ENCODE peak calls at places on chromosomes 5 and 9, in nine cellular contexts. One of them, this sample, is unnamed.
A peak's percentile ranks its signal among the peaks of the same experiment; 100 is the strongest.

GRCh38 chr5:35470866-35471265 is 146.8 kb upstream of the SPEF2 start:
- DNase-seq in stimulated activated CD8-positive, alpha-beta memory T cell treated with anti-CD3 and anti-CD28 coated beads, Interleukin-4, amount 100 ng/mL, for 24 hours: no peak
- DNase-seq in naive thymus-derived CD4-positive, alpha-beta T cell: no peak
- DNase-seq in GM03348: peak; percentile 31
- DNase-seq in activated CD8-positive, alpha-beta memory T cell treated with anti-CD3 and anti-CD28 coated beads for 48 hours: no peak
- DNase-seq in NCI-H748 treated with DMSO at 0.1 percent for 48 hours: no peak
- DNase-seq in ELR: peak; percentile 38
- DNase-seq in tibial nerve: no peak
- DNase-seq in activated T-cell treated with anti-CD3 and anti-CD28 coated beads, Interleukin-2, amount 50 U/mL, for 4 hours: no peak
- DNase-seq in this sample: no peak

GRCh38 chr5:14675309-14675708 is 10.8 kb downstream of the OTULIN start:
- DNase-seq in activated T-cell treated with anti-CD3 and anti-CD28 coated beads, Interleukin-2, amount 50 U/mL, for 4 hours: no peak
- DNase-seq in ELR: no peak
- DNase-seq in activated CD8-positive, alpha-beta memory T cell treated with anti-CD3 and anti-CD28 coated beads for 48 hours: no peak
- DNase-seq in GM03348: no peak
- DNase-seq in stimulated activated CD8-positive, alpha-beta memory T cell treated with anti-CD3 and anti-CD28 coated beads, Interleukin-4, amount 100 ng/mL, for 24 hours: no peak
- DNase-seq in naive thymus-derived CD4-positive, alpha-beta T cell: no peak
- DNase-seq in tibial nerve: no peak
- DNase-seq in NCI-H748 treated with DMSO at 0.1 percent for 48 hours: no peak
- DNase-seq in this sample: no peak

GRCh38 chr5:99000878-99001277 is 72.1 kb upstream of the CHD1 start:
- DNase-seq in stimulated activated CD8-positive, alpha-beta memory T cell treated with anti-CD3 and anti-CD28 coated beads, Interleukin-4, amount 100 ng/mL, for 24 hours: no peak
- DNase-seq in activated T-cell treated with anti-CD3 and anti-CD28 coated beads, Interleukin-2, amount 50 U/mL, for 4 hours: no peak
- DNase-seq in NCI-H748 treated with DMSO at 0.1 percent for 48 hours: no peak
- DNase-seq in tibial nerve: no peak
- DNase-seq in activated CD8-positive, alpha-beta memory T cell treated with anti-CD3 and anti-CD28 coated beads for 48 hours: no peak
- DNase-seq in GM03348: peak; percentile 11
- DNase-seq in naive thymus-derived CD4-positive, alpha-beta T cell: no peak
- DNase-seq in ELR: peak; percentile 39
- DNase-seq in this sample: no peak

GRCh38 chr5:6583049-6583880 is 49.6 kb downstream of the NSUN2 start:
- DNase-seq in tibial nerve: no peak
- DNase-seq in stimulated activated CD8-positive, alpha-beta memory T cell treated with anti-CD3 and anti-CD28 coated beads, Interleukin-4, amount 100 ng/mL, for 24 hours: no peak
- DNase-seq in activated CD8-positive, alpha-beta memory T cell treated with anti-CD3 and anti-CD28 coated beads for 48 hours: no peak
- DNase-seq in NCI-H748 treated with DMSO at 0.1 percent for 48 hours: no peak
- DNase-seq in naive thymus-derived CD4-positive, alpha-beta T cell: peak; percentile 8
- DNase-seq in ELR: no peak
- DNase-seq in activated T-cell treated with anti-CD3 and anti-CD28 coated beads, Interleukin-2, amount 50 U/mL, for 4 hours: no peak
- DNase-seq in GM03348: peak; percentile 87
- DNase-seq in this sample: no peak

GRCh38 chr9:126377521-126377920 is 50.9 kb downstream of the MVB12B start:
- DNase-seq in activated CD8-positive, alpha-beta memory T cell treated with anti-CD3 and anti-CD28 coated beads for 48 hours: no peak
- DNase-seq in naive thymus-derived CD4-positive, alpha-beta T cell: no peak
- DNase-seq in ELR: no peak
- DNase-seq in tibial nerve: no peak
- DNase-seq in NCI-H748 treated with DMSO at 0.1 percent for 48 hours: no peak
- DNase-seq in activated T-cell treated with anti-CD3 and anti-CD28 coated beads, Interleukin-2, amount 50 U/mL, for 4 hours: no peak
- DNase-seq in GM03348: no peak
- DNase-seq in stimulated activated CD8-positive, alpha-beta memory T cell treated with anti-CD3 and anti-CD28 coated beads, Interleukin-4, amount 100 ng/mL, for 24 hours: no peak
- DNase-seq in this sample: no peak

GRCh38 chr5:161369032-161369431 is 177.5 kb downstream of the GABRB2 start:
- DNase-seq in NCI-H748 treated with DMSO at 0.1 percent for 48 hours: no peak
- DNase-seq in activated CD8-positive, alpha-beta memory T cell treated with anti-CD3 and anti-CD28 coated beads for 48 hours: no peak
- DNase-seq in ELR: no peak
- DNase-seq in stimulated activated CD8-positive, alpha-beta memory T cell treated with anti-CD3 and anti-CD28 coated beads, Interleukin-4, amount 100 ng/mL, for 24 hours: no peak
- DNase-seq in activated T-cell treated with anti-CD3 and anti-CD28 coated beads, Interleukin-2, amount 50 U/mL, for 4 hours: no peak
- DNase-seq in tibial nerve: no peak
- DNase-seq in naive thymus-derived CD4-positive, alpha-beta T cell: no peak
- DNase-seq in GM03348: no peak
- DNase-seq in this sample: no peak

GRCh38 chr9:104589611-104590010 is 9.6 kb downstream of the OR13C5 start:
- DNase-seq in activated CD8-positive, alpha-beta memory T cell treated with anti-CD3 and anti-CD28 coated beads for 48 hours: no peak
- DNase-seq in NCI-H748 treated with DMSO at 0.1 percent for 48 hours: no peak
- DNase-seq in stimulated activated CD8-positive, alpha-beta memory T cell treated with anti-CD3 and anti-CD28 coated beads, Interleukin-4, amount 100 ng/mL, for 24 hours: no peak
- DNase-seq in naive thymus-derived CD4-positive, alpha-beta T cell: no peak
- DNase-seq in ELR: no peak
- DNase-seq in tibial nerve: no peak
- DNase-seq in activated T-cell treated with anti-CD3 and anti-CD28 coated beads, Interleukin-2, amount 50 U/mL, for 4 hours: no peak
- DNase-seq in GM03348: no peak
- DNase-seq in this sample: no peak

GRCh38 chr5:135138116-135138850 is 104.3 kb upstream of the PITX1 start:
- DNase-seq in ELR: peak; percentile 81
- DNase-seq in activated T-cell treated with anti-CD3 and anti-CD28 coated beads, Interleukin-2, amount 50 U/mL, for 4 hours: no peak
- DNase-seq in activated CD8-positive, alpha-beta memory T cell treated with anti-CD3 and anti-CD28 coated beads for 48 hours: no peak
- DNase-seq in tibial nerve: no peak
- DNase-seq in NCI-H748 treated with DMSO at 0.1 percent for 48 hours: no peak
- DNase-seq in GM03348: no peak
- DNase-seq in stimulated activated CD8-positive, alpha-beta memory T cell treated with anti-CD3 and anti-CD28 coated beads, Interleukin-4, amount 100 ng/mL, for 24 hours: no peak
- DNase-seq in naive thymus-derived CD4-positive, alpha-beta T cell: no peak
- DNase-seq in this sample: no peak

GRCh38 chr5:53170748-53171349 is 61.3 kb upstream of the MOCS2 start:
- DNase-seq in tibial nerve: peak; percentile 45
- DNase-seq in GM03348: peak; percentile 60
- DNase-seq in activated T-cell treated with anti-CD3 and anti-CD28 coated beads, Interleukin-2, amount 50 U/mL, for 4 hours: no peak
- DNase-seq in naive thymus-derived CD4-positive, alpha-beta T cell: peak; percentile 22
- DNase-seq in ELR: peak; percentile 70
- DNase-seq in activated CD8-positive, alpha-beta memory T cell treated with anti-CD3 and anti-CD28 coated beads for 48 hours: no peak
- DNase-seq in stimulated activated CD8-positive, alpha-beta memory T cell treated with anti-CD3 and anti-CD28 coated beads, Interleukin-4, amount 100 ng/mL, for 24 hours: no peak
- DNase-seq in NCI-H748 treated with DMSO at 0.1 percent for 48 hours: peak; percentile 10
- DNase-seq in this sample: no peak

GRCh38 chr9:91963711-91964240 is 13.7 kb upstream of the ROR2 start:
- DNase-seq in activated T-cell treated with anti-CD3 and anti-CD28 coated beads, Interleukin-2, amount 50 U/mL, for 4 hours: no peak
- DNase-seq in ELR: no peak
- DNase-seq in NCI-H748 treated with DMSO at 0.1 percent for 48 hours: no peak
- DNase-seq in GM03348: no peak
- DNase-seq in stimulated activated CD8-positive, alpha-beta memory T cell treated with anti-CD3 and anti-CD28 coated beads, Interleukin-4, amount 100 ng/mL, for 24 hours: no peak
- DNase-seq in activated CD8-positive, alpha-beta memory T cell treated with anti-CD3 and anti-CD28 coated beads for 48 hours: no peak
- DNase-seq in naive thymus-derived CD4-positive, alpha-beta T cell: no peak
- DNase-seq in tibial nerve: no peak
- DNase-seq in this sample: no peak

GRCh38 chr5:119274024-119274766 is 81.6 kb upstream of the TNFAIP8 start:
- DNase-seq in activated T-cell treated with anti-CD3 and anti-CD28 coated beads, Interleukin-2, amount 50 U/mL, for 4 hours: no peak
- DNase-seq in tibial nerve: no peak
- DNase-seq in GM03348: no peak
- DNase-seq in ELR: peak; percentile 34
- DNase-seq in NCI-H748 treated with DMSO at 0.1 percent for 48 hours: no peak
- DNase-seq in naive thymus-derived CD4-positive, alpha-beta T cell: no peak
- DNase-seq in stimulated activated CD8-positive, alpha-beta memory T cell treated with anti-CD3 and anti-CD28 coated beads, Interleukin-4, amount 100 ng/mL, for 24 hours: no peak
- DNase-seq in activated CD8-positive, alpha-beta memory T cell treated with anti-CD3 and anti-CD28 coated beads for 48 hours: no peak
- DNase-seq in this sample: no peak

GRCh38 chr9:125137200-125137599 is 6.1 kb downstream of the SCAI start:
- DNase-seq in stimulated activated CD8-positive, alpha-beta memory T cell treated with anti-CD3 and anti-CD28 coated beads, Interleukin-4, amount 100 ng/mL, for 24 hours: no peak
- DNase-seq in activated T-cell treated with anti-CD3 and anti-CD28 coated beads, Interleukin-2, amount 50 U/mL, for 4 hours: no peak
- DNase-seq in naive thymus-derived CD4-positive, alpha-beta T cell: no peak
- DNase-seq in activated CD8-positive, alpha-beta memory T cell treated with anti-CD3 and anti-CD28 coated beads for 48 hours: no peak
- DNase-seq in NCI-H748 treated with DMSO at 0.1 percent for 48 hours: no peak
- DNase-seq in ELR: peak; percentile 68
- DNase-seq in GM03348: peak; percentile 60
- DNase-seq in tibial nerve: no peak
- DNase-seq in this sample: no peak

GRCh38 chr5:111853748-111854147 is 96.8 kb upstream of the NREP start:
- DNase-seq in ELR: no peak
- DNase-seq in NCI-H748 treated with DMSO at 0.1 percent for 48 hours: no peak
- DNase-seq in naive thymus-derived CD4-positive, alpha-beta T cell: no peak
- DNase-seq in activated T-cell treated with anti-CD3 and anti-CD28 coated beads, Interleukin-2, amount 50 U/mL, for 4 hours: no peak
- DNase-seq in tibial nerve: no peak
- DNase-seq in GM03348: no peak
- DNase-seq in activated CD8-positive, alpha-beta memory T cell treated with anti-CD3 and anti-CD28 coated beads for 48 hours: no peak
- DNase-seq in stimulated activated CD8-positive, alpha-beta memory T cell treated with anti-CD3 and anti-CD28 coated beads, Interleukin-4, amount 100 ng/mL, for 24 hours: no peak
- DNase-seq in this sample: no peak

GRCh38 chr9:108184941-108185340 is 670.8 kb downstream of the ACTL7B start:
- DNase-seq in naive thymus-derived CD4-positive, alpha-beta T cell: no peak
- DNase-seq in stimulated activated CD8-positive, alpha-beta memory T cell treated with anti-CD3 and anti-CD28 coated beads, Interleukin-4, amount 100 ng/mL, for 24 hours: no peak
- DNase-seq in tibial nerve: no peak
- DNase-seq in NCI-H748 treated with DMSO at 0.1 percent for 48 hours: no peak
- DNase-seq in activated T-cell treated with anti-CD3 and anti-CD28 coated beads, Interleukin-2, amount 50 U/mL, for 4 hours: no peak
- DNase-seq in GM03348: peak; percentile 80
- DNase-seq in activated CD8-positive, alpha-beta memory T cell treated with anti-CD3 and anti-CD28 coated beads for 48 hours: no peak
- DNase-seq in ELR: peak; percentile 66
- DNase-seq in this sample: no peak

GRCh38 chr5:152514827-152515397 is 109.8 kb upstream of the NMUR2 start:
- DNase-seq in GM03348: peak; percentile 52
- DNase-seq in tibial nerve: no peak
- DNase-seq in ELR: peak; percentile 49
- DNase-seq in activated T-cell treated with anti-CD3 and anti-CD28 coated beads, Interleukin-2, amount 50 U/mL, for 4 hours: no peak
- DNase-seq in stimulated activated CD8-positive, alpha-beta memory T cell treated with anti-CD3 and anti-CD28 coated beads, Interleukin-4, amount 100 ng/mL, for 24 hours: no peak
- DNase-seq in activated CD8-positive, alpha-beta memory T cell treated with anti-CD3 and anti-CD28 coated beads for 48 hours: no peak
- DNase-seq in naive thymus-derived CD4-positive, alpha-beta T cell: no peak
- DNase-seq in NCI-H748 treated with DMSO at 0.1 percent for 48 hours: peak; percentile 25
- DNase-seq in this sample: no peak

GRCh38 chr5:40570408-40571129 is 109.1 kb upstream of the PTGER4 start:
- DNase-seq in stimulated activated CD8-positive, alpha-beta memory T cell treated with anti-CD3 and anti-CD28 coated beads, Interleukin-4, amount 100 ng/mL, for 24 hours: no peak
- DNase-seq in NCI-H748 treated with DMSO at 0.1 percent for 48 hours: no peak
- DNase-seq in activated CD8-positive, alpha-beta memory T cell treated with anti-CD3 and anti-CD28 coated beads for 48 hours: no peak
- DNase-seq in activated T-cell treated with anti-CD3 and anti-CD28 coated beads, Interleukin-2, amount 50 U/mL, for 4 hours: no peak
- DNase-seq in tibial nerve: no peak
- DNase-seq in naive thymus-derived CD4-positive, alpha-beta T cell: no peak
- DNase-seq in ELR: peak; percentile 81
- DNase-seq in GM03348: peak; percentile 16
- DNase-seq in this sample: no peak

GRCh38 chr9:12680757-12681156 is 12.4 kb upstream of the TYRP1 start:
- DNase-seq in activated T-cell treated with anti-CD3 and anti-CD28 coated beads, Interleukin-2, amount 50 U/mL, for 4 hours: no peak
- DNase-seq in NCI-H748 treated with DMSO at 0.1 percent for 48 hours: no peak
- DNase-seq in ELR: peak; percentile 2
- DNase-seq in activated CD8-positive, alpha-beta memory T cell treated with anti-CD3 and anti-CD28 coated beads for 48 hours: no peak
- DNase-seq in naive thymus-derived CD4-positive, alpha-beta T cell: no peak
- DNase-seq in stimulated activated CD8-positive, alpha-beta memory T cell treated with anti-CD3 and anti-CD28 coated beads, Interleukin-4, amount 100 ng/mL, for 24 hours: no peak
- DNase-seq in GM03348: no peak
- DNase-seq in tibial nerve: no peak
- DNase-seq in this sample: no peak

GRCh38 chr9:108271236-108271635 is 584.5 kb downstream of the ACTL7B start:
- DNase-seq in ELR: no peak
- DNase-seq in stimulated activated CD8-positive, alpha-beta memory T cell treated with anti-CD3 and anti-CD28 coated beads, Interleukin-4, amount 100 ng/mL, for 24 hours: no peak
- DNase-seq in tibial nerve: no peak
- DNase-seq in activated CD8-positive, alpha-beta memory T cell treated with anti-CD3 and anti-CD28 coated beads for 48 hours: no peak
- DNase-seq in activated T-cell treated with anti-CD3 and anti-CD28 coated beads, Interleukin-2, amount 50 U/mL, for 4 hours: no peak
- DNase-seq in NCI-H748 treated with DMSO at 0.1 percent for 48 hours: no peak
- DNase-seq in GM03348: no peak
- DNase-seq in naive thymus-derived CD4-positive, alpha-beta T cell: no peak
- DNase-seq in this sample: no peak

GRCh38 chr9:38047301-38048251 is 21.5 kb downstream of the SHB start:
- DNase-seq in activated T-cell treated with anti-CD3 and anti-CD28 coated beads, Interleukin-2, amount 50 U/mL, for 4 hours: no peak
- DNase-seq in ELR: peak; percentile 99
- DNase-seq in NCI-H748 treated with DMSO at 0.1 percent for 48 hours: no peak
- DNase-seq in tibial nerve: no peak
- DNase-seq in GM03348: peak; percentile 86
- DNase-seq in stimulated activated CD8-positive, alpha-beta memory T cell treated with anti-CD3 and anti-CD28 coated beads, Interleukin-4, amount 100 ng/mL, for 24 hours: no peak
- DNase-seq in activated CD8-positive, alpha-beta memory T cell treated with anti-CD3 and anti-CD28 coated beads for 48 hours: no peak
- DNase-seq in naive thymus-derived CD4-positive, alpha-beta T cell: no peak
- DNase-seq in this sample: no peak

GRCh38 chr5:149264432-149265069 is 7.1 kb upstream of the AFAP1L1 start:
- DNase-seq in activated CD8-positive, alpha-beta memory T cell treated with anti-CD3 and anti-CD28 coated beads for 48 hours: no peak
- DNase-seq in naive thymus-derived CD4-positive, alpha-beta T cell: peak; percentile 81
- DNase-seq in NCI-H748 treated with DMSO at 0.1 percent for 48 hours: peak; percentile 6
- DNase-seq in GM03348: no peak
- DNase-seq in activated T-cell treated with anti-CD3 and anti-CD28 coated beads, Interleukin-2, amount 50 U/mL, for 4 hours: peak; percentile 47
- DNase-seq in ELR: peak; percentile 20
- DNase-seq in stimulated activated CD8-positive, alpha-beta memory T cell treated with anti-CD3 and anti-CD28 coated beads, Interleukin-4, amount 100 ng/mL, for 24 hours: peak; percentile 12
- DNase-seq in tibial nerve: no peak
- DNase-seq in this sample: no peak

GRCh38 chr9:125631391-125632085 is 75.5 kb downstream of the MAPKAP1 start:
- DNase-seq in NCI-H748 treated with DMSO at 0.1 percent for 48 hours: peak; percentile 12
- DNase-seq in activated T-cell treated with anti-CD3 and anti-CD28 coated beads, Interleukin-2, amount 50 U/mL, for 4 hours: no peak
- DNase-seq in tibial nerve: no peak
- DNase-seq in activated CD8-positive, alpha-beta memory T cell treated with anti-CD3 and anti-CD28 coated beads for 48 hours: no peak
- DNase-seq in ELR: peak; percentile 74
- DNase-seq in stimulated activated CD8-positive, alpha-beta memory T cell treated with anti-CD3 and anti-CD28 coated beads, Interleukin-4, amount 100 ng/mL, for 24 hours: no peak
- DNase-seq in GM03348: peak; percentile 76
- DNase-seq in naive thymus-derived CD4-positive, alpha-beta T cell: peak; percentile 37
- DNase-seq in this sample: no peak

GRCh38 chr5:31449962-31450361 is 81.9 kb downstream of the DROSHA start:
- DNase-seq in naive thymus-derived CD4-positive, alpha-beta T cell: no peak
- DNase-seq in ELR: no peak
- DNase-seq in activated CD8-positive, alpha-beta memory T cell treated with anti-CD3 and anti-CD28 coated beads for 48 hours: no peak
- DNase-seq in activated T-cell treated with anti-CD3 and anti-CD28 coated beads, Interleukin-2, amount 50 U/mL, for 4 hours: no peak
- DNase-seq in tibial nerve: no peak
- DNase-seq in GM03348: no peak
- DNase-seq in NCI-H748 treated with DMSO at 0.1 percent for 48 hours: no peak
- DNase-seq in stimulated activated CD8-positive, alpha-beta memory T cell treated with anti-CD3 and anti-CD28 coated beads, Interleukin-4, amount 100 ng/mL, for 24 hours: no peak
- DNase-seq in this sample: no peak

This sample was measured in NCI-H524 treated with DMSO at 0.1 percent for 48 hours.